ENCODE peak calls at places on chromosomes 4 and X, in five cellular contexts. P is activated naive CD4-positive, alpha-beta T cell treated with Interleukin-2 at 50 U/mL for 16 hours; U is kidney tubule cell; O is NCI-H1092; F is activated T-cell treated with anti-CD3 and anti-CD28 coated beads for 24 hours. E is an unnamed sample.

GRCh38 chrX:928606-929005 is 283.8 kb downstream of the CRLF2 start:
- DNase-seq in P (no peak), U (no peak), O (no peak), F (no peak), E (no peak)

GRCh38 chr4:48307528-48307927 is 33.8 kb upstream of the SLAIN2 start:
- DNase-seq in P (no peak), U (no peak), O (no peak), F (no peak), E (no peak)

GRCh38 chrX:40154229-40154852 is 56.6 kb upstream of the BCOR start:
- DNase-seq in P (no peak), U (peak; percentile 23), O (peak; percentile 85), F (no peak), E (no peak)

GRCh38 chrX:95762716-95763115 is 921.9 kb upstream of the DIAPH2 start:
- DNase-seq in P (no peak), U (no peak), O (no peak), F (no peak), E (no peak)

GRCh38 chr4:73850261-73850970 is 2.7 kb upstream of the PF4V1 start:
- DNase-seq in P (no peak), U (no peak), O (no peak), F (no peak), E (no peak)

GRCh38 chr4:125187621-125188176 is 127.1 kb upstream of the FAT4 start:
- DNase-seq in P (no peak), U (peak; percentile 14), O (no peak), F (no peak), E (no peak)

GRCh38 chr4:123415977-123416376 is 19.4 kb downstream of the SPRY1 start:
- DNase-seq in P (peak; percentile 51), U (no peak), O (no peak), F (no peak), E (no peak)

GRCh38 chr4:146900295-146900694 is 45.4 kb downstream of the TTC29 start:
- DNase-seq in P (no peak), U (no peak), O (no peak), F (no peak), E (no peak)

GRCh38 chrX:47674776-47675175 is 15.8 kb upstream of the UXT start:
- DNase-seq in P (no peak), U (no peak), O (no peak), F (no peak), E (no peak)

GRCh38 chr4:29970626-29971025 is 749.5 kb upstream of the PCDH7 start:
- DNase-seq in P (no peak), U (no peak), O (no peak), F (no peak), E (no peak)

GRCh38 chr4:37243722-37244582 is 591 bp upstream of the NWD2 start:
- DNase-seq in P (no peak), U (peak; percentile 9), O (no peak), F (no peak), E (no peak)

GRCh38 chr4:8439914-8440490 is 521 bp downstream of the ACOX3 start:
- DNase-seq in P (no peak), U (no peak), O (no peak), F (no peak), E (no peak)

GRCh38 chr4:113591982-113592381 is 169.6 kb downstream of the CAMK2D start:
- DNase-seq in P (no peak), U (peak; percentile 18), O (no peak), F (no peak), E (no peak)

GRCh38 chr4:183355405-183355804 is 33.2 kb upstream of the CLDN24 start:
- DNase-seq in P (no peak), U (peak; percentile 44), O (no peak), F (no peak), E (no peak)

GRCh38 chrX:47232803-47233332 is at the start of gene USP11:
- DNase-seq in P (peak; percentile 36), U (peak; percentile 47), O (peak; percentile 69), F (peak; percentile 26), E (peak; percentile 50)

GRCh38 chr4:72084587-72085011 is 52.8 kb downstream of the NPFFR2 start:
- DNase-seq in P (no peak), U (peak; percentile 67), O (no peak), F (no peak), E (no peak)

GRCh38 chr4:8550691-8551090 is 29.5 kb upstream of the GPR78 start:
- DNase-seq in P (no peak), U (no peak), O (no peak), F (no peak), E (peak; percentile 34)

GRCh38 chrX:110395877-110396276 is 37.2 kb downstream of the RTL9 start:
- DNase-seq in P (no peak), U (peak; percentile 34), O (no peak), F (no peak), E (no peak)

GRCh38 chrX:137166591-137166990 is 132.8 kb upstream of the GPR101 start:
- DNase-seq in P (no peak), U (no peak), O (no peak), F (no peak), E (no peak)

GRCh38 chr4:30968926-30969325 is 248.8 kb downstream of the PCDH7 start:
- DNase-seq in P (no peak), U (no peak), O (no peak), F (no peak), E (no peak)

GRCh38 chr4:151766691-151767090 is 5.9 kb upstream of the GATB start:
- DNase-seq in P (no peak), U (no peak), O (no peak), F (no peak), E (no peak)

GRCh38 chrX:113212052-113212451 is 371.4 kb upstream of the AMOT start:
- DNase-seq in P (no peak), U (no peak), O (no peak), F (no peak), E (no peak)

GRCh38 chr4:88745175-88745574 is 47.5 kb upstream of the NAP1L5 start:
- DNase-seq in P (no peak), U (no peak), O (no peak), F (no peak), E (no peak)

GRCh38 chr4:7254736-7255487 is 62.6 kb downstream of the SORCS2 start:
- DNase-seq in P (no peak), U (no peak), O (no peak), F (no peak), E (no peak)

E was measured in dorsolateral prefrontal cortex.